ENCODE peak calls at places on chromosomes 11 and 22, in eight cellular contexts. J is cardiac fibroblast, H is epithelial cell of esophagus, B is body of pancreas, D is GM06990, T is mucosa of descending colon, N is gastrocnemius medialis, K is AG09309. P is an unnamed sample.

GRCh38 chr11:72807021-72807693 is 7.1 kb upstream of the ATG16L2 start:
- DNase-seq in J (no peak), H (no peak), B (no peak), D (no peak), T (no peak), N (no peak), K (no peak), P (no peak)

GRCh38 chr11:133070053-133070713 is 462.1 kb downstream of the OPCML start:
- DNase-seq in J (no peak), H (no peak), B (no peak), D (no peak), T (no peak), N (no peak), K (no peak), P (no peak)

GRCh38 chr22:27835446-27835845 is 33.9 kb upstream of the MN1 start:
- DNase-seq in J (no peak), H (no peak), B (no peak), D (no peak), T (no peak), N (no peak), K (no peak), P (no peak)

GRCh38 chr11:47989779-47990178 is 9.4 kb downstream of the PTPRJ start:
- DNase-seq in J (no peak), H (no peak), B (no peak), D (no peak), T (no peak), N (no peak), K (no peak), P (no peak)

GRCh38 chr11:115606223-115607220 is 102.3 kb upstream of the CADM1 start:
- DNase-seq in J (no peak), H (no peak), B (peak; percentile 60), D (no peak), T (no peak), N (no peak), K (peak; percentile 16), P (no peak)

GRCh38 chr11:12258451-12258850 is 118.9 kb upstream of the PARVA start:
- DNase-seq in J (peak; percentile 54), H (peak; percentile 70), B (no peak), D (no peak), T (no peak), N (no peak), K (no peak), P (no peak)

GRCh38 chr11:115760921-115761320 is 256.7 kb upstream of the CADM1 start:
- DNase-seq in J (no peak), H (no peak), B (no peak), D (no peak), T (no peak), N (no peak), K (no peak), P (no peak)

GRCh38 chr11:13429288-13429687 is 33.7 kb downstream of the BTBD10 start:
- DNase-seq in J (no peak), H (no peak), B (no peak), D (no peak), T (no peak), N (no peak), K (no peak), P (no peak)

GRCh38 chr11:124172076-124172475 is 11.1 kb upstream of the OR10D3 start:
- DNase-seq in J (no peak), H (no peak), B (no peak), D (no peak), T (no peak), N (no peak), K (no peak), P (no peak)

GRCh38 chr22:44000123-44000522 is 24.0 kb upstream of the PARVB start:
- DNase-seq in J (no peak), H (no peak), B (no peak), D (no peak), T (no peak), N (no peak), K (no peak), P (no peak)

GRCh38 chr22:35330258-35330861 is 30.7 kb downstream of the TOM1 start:
- DNase-seq in J (peak; percentile 89), H (peak; percentile 73), B (peak; percentile 81), D (no peak), T (peak; percentile 72), N (peak; percentile 88), K (no peak), P (no peak)

GRCh38 chr11:100562102-100562501 is 125.0 kb upstream of the ARHGAP42 start:
- DNase-seq in J (peak; percentile 85), H (peak; percentile 88), B (peak; percentile 40), D (no peak), T (no peak), N (no peak), K (peak; percentile 57), P (no peak)

GRCh38 chr11:93652161-93652597 is 9.3 kb upstream of the CEP295 start:
- DNase-seq in J (peak; percentile 71), H (peak; percentile 39), B (peak; percentile 16), D (no peak), T (no peak), N (no peak), K (no peak), P (peak; percentile 61)

GRCh38 chr11:122340607-122341006 is 224.6 kb upstream of the BLID start:
- DNase-seq in J (no peak), H (no peak), B (no peak), D (no peak), T (no peak), N (no peak), K (no peak), P (no peak)

GRCh38 chr11:13669544-13670488 is 1.3 kb downstream of the FAR1 start:
- DNase-seq in J (peak; percentile 17), H (peak; percentile 51), B (no peak), D (peak; percentile 7), T (no peak), N (no peak), K (no peak), P (no peak)

GRCh38 chr22:46528121-46528610 is 9.3 kb downstream of the CELSR1 start:
- DNase-seq in J (peak; percentile 59), H (peak; percentile 99), B (peak; percentile 33), D (no peak), T (no peak), N (no peak), K (peak; percentile 56), P (no peak)

GRCh38 chr11:57527056-57527631 is 3.4 kb downstream of the TIMM10 start:
- DNase-seq in J (peak; percentile 73), H (peak; percentile 70), B (peak; percentile 83), D (no peak), T (peak; percentile 76), N (no peak), K (no peak), P (peak; percentile 77)

GRCh38 chr11:72950685-72951084 is 136.5 kb downstream of the ATG16L2 start:
- DNase-seq in J (no peak), H (no peak), B (no peak), D (no peak), T (no peak), N (no peak), K (no peak), P (no peak)

GRCh38 chr22:49632199-49633009 is 195.3 kb downstream of the BRD1 start:
- DNase-seq in J (peak; percentile 57), H (peak; percentile 18), B (peak; percentile 54), D (no peak), T (peak; percentile 61), N (peak; percentile 11), K (no peak), P (peak; percentile 83)

GRCh38 chr11:8365542-8365941 is 101.9 kb upstream of the LMO1 start:
- DNase-seq in J (no peak), H (no peak), B (no peak), D (no peak), T (no peak), N (no peak), K (no peak), P (no peak)

GRCh38 chr11:68574308-68574707 is 110.0 kb upstream of the GAL start:
- DNase-seq in J (peak; percentile 83), H (peak; percentile 70), B (no peak), D (no peak), T (no peak), N (no peak), K (no peak), P (no peak)

GRCh38 chr11:66492161-66492865 is 12.1 kb downstream of the DPP3 start:
- DNase-seq in J (no peak), H (no peak), B (no peak), D (no peak), T (no peak), N (no peak), K (no peak), P (no peak)

GRCh38 chr11:66488957-66489356 is 8.7 kb downstream of the DPP3 start:
- DNase-seq in J (no peak), H (no peak), B (no peak), D (no peak), T (no peak), N (no peak), K (no peak), P (no peak)

GRCh38 chr11:66489636-66490035 is 9.4 kb downstream of the DPP3 start:
- DNase-seq in J (peak; percentile 25), H (no peak), B (no peak), D (no peak), T (no peak), N (no peak), K (no peak), P (no peak)

GRCh38 chr11:66493124-66493523 is 12.9 kb downstream of the DPP3 start:
- DNase-seq in J (no peak), H (no peak), B (no peak), D (no peak), T (no peak), N (no peak), K (no peak), P (no peak)

GRCh38 chr11:66491315-66491935 is 11.2 kb downstream of the DPP3 start:
- DNase-seq in J (no peak), H (no peak), B (no peak), D (no peak), T (no peak), N (no peak), K (no peak), P (peak; percentile 51)
- TF ChIP-seq CTCF in J (peak; percentile 56), H (peak; percentile 39), B (no peak), D (peak; percentile 34), T (no peak), N (no peak), K (peak; percentile 40), P (peak; percentile 63)

GRCh38 chr11:43503417-43503816 is 144.7 kb downstream of the TTC17 start:
- DNase-seq in J (peak; percentile 37), H (peak; percentile 27), B (no peak), D (no peak), T (no peak), N (no peak), K (no peak), P (no peak)
- TF ChIP-seq CTCF in J (peak; percentile 29), H (no peak), B (no peak), D (no peak), T (no peak), N (no peak), K (peak; percentile 29), P (no peak)

DNA sequence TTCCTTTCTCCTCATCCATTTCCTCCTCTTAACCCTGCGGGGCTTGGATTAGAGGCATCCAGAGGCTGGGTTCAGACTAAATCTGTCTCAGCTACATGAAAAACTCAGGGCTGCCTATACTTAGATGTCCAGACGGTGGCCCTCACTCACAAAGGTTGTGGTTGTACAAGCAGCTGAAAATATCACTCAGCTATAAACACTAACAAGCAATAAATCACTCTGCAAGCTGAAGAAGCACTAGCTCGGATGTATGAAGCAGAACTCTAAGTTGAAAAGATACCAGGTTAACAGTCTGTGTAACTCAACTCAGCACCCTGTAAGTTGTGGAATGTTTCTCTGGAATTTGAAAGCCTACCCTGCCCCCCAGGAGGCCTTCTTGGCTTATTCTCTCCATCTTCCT is 82.9 kb downstream of the EXT2 start:
- DNase-seq in J (peak; percentile 33), H (no peak), B (no peak), D (no peak), T (no peak), N (peak; percentile 3), K (peak; percentile 17), P (no peak)
- TF ChIP-seq CTCF in J (peak; percentile 14), H (no peak), B (no peak), D (no peak), T (no peak), N (no peak), K (peak; percentile 34), P (no peak)

GRCh38 chr11:34502949-34503348 is 10.6 kb downstream of the ELF5 start:
- DNase-seq in J (no peak), H (no peak), B (no peak), D (no peak), T (no peak), N (no peak), K (no peak), P (no peak)
- TF ChIP-seq CTCF in J (no peak), H (no peak), B (no peak), D (no peak), T (no peak), N (no peak), K (peak; percentile 16), P (no peak)

P was measured in endothelial cell.